ENCODE peak calls at places on chromosome 6, in four cellular contexts. B is MV-4-11, T is choroid plexus epithelial cell, Y is GM04504. A is an unnamed sample.
A peak's percentile ranks its signal among the peaks of the same experiment; 100 is the strongest.

GRCh38 chr6:27288136-27289044 is 23.7 kb downstream of the POM121L2 start:
- DNase-seq in B (no peak), T (no peak), Y (no peak), A (peak; percentile 48)

GRCh38 chr6:17633465-17634188 is 33.5 kb downstream of the FAM8A1 start:
- DNase-seq in B (no peak), T (no peak), Y (no peak), A (no peak)

GRCh38 chr6:12939314-12939713 is 222.7 kb downstream of the PHACTR1 start:
- DNase-seq in B (no peak), T (no peak), Y (no peak), A (no peak)

GRCh38 chr6:33958208-33958862 is 154.5 kb upstream of the MLN start:
- DNase-seq in B (no peak), T (peak; percentile 7), Y (no peak), A (no peak)

GRCh38 chr6:146381486-146381885 is 162.1 kb upstream of the RAB32 start:
- DNase-seq in B (no peak), T (peak; percentile 17), Y (no peak), A (no peak)

GRCh38 chr6:125781307-125781868 is 9.4 kb upstream of the NCOA7 start:
- DNase-seq in B (no peak), T (peak; percentile 59), Y (no peak), A (peak; percentile 65)

GRCh38 chr6:56091159-56091869 is 156.1 kb downstream of the COL21A1 start:
- DNase-seq in B (peak; percentile 66), T (peak; percentile 96), Y (peak; percentile 58), A (peak; percentile 73)

GRCh38 chr6:34362909-34363713 is 29.4 kb downstream of the NUDT3 start:
- DNase-seq in B (peak; percentile 59), T (no peak), Y (no peak), A (no peak)